ENCODE peak calls at places on chromosome 13, in seven cellular contexts. U, B, L, J, S, F and M are unnamed samples.

GRCh38 chr13:102944821-102945220 is 99.0 kb downstream of the ERCC5 start:
- DNase-seq in J (no peak), S (no peak), L (no peak), B (no peak), F (no peak), U (no peak), M (no peak)

GRCh38 chr13:36763322-36763721 is 55.7 kb upstream of the RFXAP start:
- DNase-seq in F (no peak), B (no peak), J (no peak), L (no peak), S (no peak), U (no peak), M (no peak)

GRCh38 chr13:108463365-108463764 is 166.0 kb upstream of the MYO16 start:
- DNase-seq in U (no peak), B (no peak), J (no peak), F (peak), S (no peak), L (no peak), M (peak)

GRCh38 chr13:108154421-108154858 is 60.9 kb downstream of the LIG4 start:
- DNase-seq in U (no peak), J (no peak), L (no peak), F (no peak), S (no peak), B (no peak), M (peak)

GRCh38 chr13:110233181-110233641 is 73.7 kb downstream of the COL4A1 start:
- DNase-seq in U (no peak), B (no peak), L (no peak), S (peak), F (peak), J (no peak), M (no peak)

GRCh38 chr13:50529154-50529882 is 314.2 kb downstream of the DLEU7 start:
- DNase-seq in B (no peak), F (peak), S (peak), U (no peak), L (no peak), J (no peak), M (peak)

GRCh38 chr13:42649761-42650289 is 75.9 kb downstream of the TNFSF11 start:
- DNase-seq in U (no peak), S (no peak), L (no peak), B (no peak), J (no peak), F (no peak), M (no peak)

GRCh38 chr13:57569981-57570380 is 61.6 kb upstream of the PCDH17 start:
- DNase-seq in B (no peak), L (no peak), J (no peak), S (no peak), U (no peak), F (no peak), M (no peak)

GRCh38 chr13:40149611-40150283 is 494.3 kb downstream of the COG6 start:
- DNase-seq in F (peak), J (no peak), U (no peak), L (no peak), S (peak), B (no peak), M (no peak)

GRCh38 chr13:27012482-27013197 is 159.0 kb downstream of the USP12 start:
- DNase-seq in L (no peak), J (no peak), F (peak), S (no peak), U (no peak), B (no peak), M (no peak)

GRCh38 chr13:24997367-24997967 is 98.5 kb upstream of the PABPC3 start:
- DNase-seq in L (peak), F (peak), S (no peak), J (no peak), B (no peak), U (no peak), M (peak)

GRCh38 chr13:110758195-110758594 is 44.7 kb downstream of the ING1 start:
- DNase-seq in U (no peak), S (no peak), B (no peak), L (no peak), J (no peak), F (peak), M (no peak)